ENCODE peak calls at places on chromosome 9, in seven cellular contexts. X is H1; T is lung; F is IMR-90; Q is keratinocyte; M is DND-41; P is CD8-positive, alpha-beta memory T cell. C is an unnamed sample.

GRCh38 chr9:14221558-14221957 is 92.4 kb downstream of the NFIB start:
- DNase-seq in T (no peak), X (no peak), M (no peak), F (peak), P (no peak), Q (peak), C (no peak)

GRCh38 chr9:28270156-28270555 is 696.9 kb upstream of the C9orf72 start:
- DNase-seq in F (no peak), P (no peak), Q (no peak), X (no peak), T (no peak), M (no peak), C (no peak)

GRCh38 chr9:108212179-108212578 is 643.6 kb downstream of the ACTL7B start:
- DNase-seq in Q (no peak), F (no peak), X (no peak), M (no peak), P (no peak), T (no peak), C (no peak)

GRCh38 chr9:37565661-37566618 is 10.2 kb downstream of the FBXO10 start:
- DNase-seq in X (no peak), F (no peak), M (no peak), Q (no peak), T (no peak), P (no peak), C (no peak)

GRCh38 chr9:70021026-70021571 is 22.5 kb upstream of the MAMDC2 start:
- DNase-seq in X (no peak), Q (peak), F (peak), T (no peak), P (no peak), M (no peak), C (peak)

GRCh38 chr9:79387091-79387490 is 184.7 kb upstream of the TLE4 start:
- DNase-seq in Q (no peak), F (peak), M (no peak), T (no peak), X (no peak), P (no peak), C (no peak)

GRCh38 chr9:21252727-21253547 is 13.1 kb upstream of the IFNA14 start:
- DNase-seq in Q (no peak), F (peak), T (peak), X (no peak), P (peak), M (peak), C (peak)

GRCh38 chr9:84554069-84554659 is 115.4 kb upstream of the NTRK2 start:
- DNase-seq in T (no peak), F (no peak), P (no peak), M (no peak), X (no peak), Q (no peak), C (no peak)

GRCh38 chr9:35695801-35696420 is 6.2 kb upstream of the TPM2 start:
- DNase-seq in M (no peak), X (no peak), T (no peak), F (peak), Q (no peak), P (no peak), C (no peak)

DNA sequence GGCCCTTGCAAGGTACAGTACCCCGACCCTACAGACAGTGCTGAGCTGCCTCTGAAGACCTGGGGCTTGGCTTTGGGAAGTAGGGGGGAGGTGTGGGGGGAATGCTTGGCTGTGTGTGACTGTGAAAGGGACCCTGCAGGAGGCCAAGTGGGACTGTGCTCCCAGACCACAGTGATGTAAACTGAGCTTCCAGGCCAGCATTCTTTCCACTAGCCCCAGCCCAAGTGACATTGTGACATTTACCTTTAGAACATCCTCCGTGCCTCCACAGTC is 31.2 kb downstream of the HMCN2 start:
- DNase-seq in P (no peak), F (no peak), X (no peak), M (no peak), T (no peak), Q (no peak), C (no peak)
- H3K27ac ChIP-seq in P (no peak), F (no peak), X (no peak), M (no peak), T (no peak), Q (no peak), C (no peak)

DNA sequence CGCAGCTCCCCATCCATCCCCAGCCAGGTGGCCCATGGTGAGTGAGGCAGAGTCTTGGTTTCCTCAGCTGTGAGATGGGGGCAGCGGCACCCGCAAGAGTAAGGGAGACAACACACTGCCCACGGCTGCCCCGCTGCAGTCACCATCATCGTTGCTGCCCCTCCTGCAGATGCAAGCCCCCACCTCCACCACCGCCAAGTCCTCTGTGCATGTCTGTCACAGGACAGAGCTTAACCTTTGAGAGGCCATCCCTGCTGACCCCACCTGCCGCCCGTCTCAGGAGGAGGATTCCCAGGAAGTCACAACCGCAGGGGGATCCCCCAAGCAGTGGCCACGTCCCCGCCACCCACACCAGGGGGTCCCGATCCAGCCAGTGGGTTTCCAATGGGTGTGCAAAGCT is 113.7 kb downstream of the VAV2 start:
- DNase-seq in M (no peak), T (no peak), F (no peak), Q (no peak), P (no peak), X (no peak), C (no peak)
- H3K27ac ChIP-seq in M (no peak), T (no peak), F (no peak), Q (no peak), P (no peak), X (no peak), C (no peak)

GRCh38 chr9:118336952-118337349 is 632.7 kb downstream of the TLR4 start:
- DNase-seq in M (no peak), F (no peak), X (no peak), T (no peak), Q (no peak), P (no peak), C (no peak)
- H3K27ac ChIP-seq in M (no peak), F (no peak), X (no peak), T (no peak), Q (no peak), P (no peak), C (no peak)

GRCh38 chr9:16002816-16003215 is 450.0 kb downstream of the CCDC171 start:
- DNase-seq in M (no peak), F (peak), X (no peak), T (no peak), P (no peak), Q (no peak), C (no peak)

GRCh38 chr9:16001856-16002255 is 449.0 kb downstream of the CCDC171 start:
- DNase-seq in X (no peak), M (no peak), F (peak), Q (no peak), T (no peak), P (no peak), C (no peak)

GRCh38 chr9:16000826-16001225 is 448.0 kb downstream of the CCDC171 start:
- DNase-seq in Q (no peak), X (no peak), P (no peak), M (no peak), T (no peak), F (peak), C (no peak)

GRCh38 chr9:16003785-16004184 is 450.9 kb downstream of the CCDC171 start:
- DNase-seq in M (no peak), Q (no peak), P (no peak), F (no peak), X (no peak), T (no peak), C (no peak)

GRCh38 chr9:15999422-16000339 is 446.8 kb downstream of the CCDC171 start:
- DNase-seq in T (no peak), P (no peak), Q (peak), F (peak), X (no peak), M (no peak), C (no peak)
- H3K27ac ChIP-seq in T (no peak), P (no peak), Q (no peak), F (peak), X (no peak), M (no peak), C (no peak)

DNA sequence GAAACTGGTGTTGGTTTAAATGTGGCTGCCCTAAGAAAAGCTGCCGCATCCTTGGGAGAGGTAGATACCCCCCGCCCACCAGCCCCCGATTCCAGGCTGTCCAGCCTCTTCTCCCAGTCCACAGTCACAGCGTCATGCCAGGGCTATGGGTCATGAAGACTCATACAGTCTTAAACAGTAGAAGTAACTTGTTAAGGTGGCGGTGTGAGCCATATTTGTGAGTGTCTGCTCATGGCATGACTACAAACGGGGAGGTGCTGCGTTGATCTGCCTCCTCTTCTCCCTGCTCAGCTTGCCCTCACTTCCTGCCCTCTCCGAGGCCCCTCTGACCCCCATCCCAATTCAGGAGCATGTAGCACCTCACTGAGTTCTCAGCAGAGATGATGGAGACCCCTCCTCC is 20.8 kb downstream of the FGD3 start:
- DNase-seq in T (no peak), X (no peak), M (no peak), P (no peak), Q (no peak), F (no peak), C (no peak)
- H3K27ac ChIP-seq in T (no peak), X (no peak), M (no peak), P (peak), Q (no peak), F (no peak), C (no peak)

GRCh38 chr9:2967779-2968178 is 123.9 kb upstream of the PUM3 start:
- DNase-seq in M (no peak), T (no peak), X (no peak), Q (peak), P (no peak), F (no peak), C (no peak)
- H3K27ac ChIP-seq in M (no peak), T (no peak), X (no peak), Q (no peak), P (no peak), F (no peak), C (no peak)

GRCh38 chr9:78023003-78023741 is 8.4 kb downstream of the GNAQ start:
- DNase-seq in P (no peak), X (no peak), F (peak), T (no peak), Q (no peak), M (no peak), C (no peak)

GRCh38 chr9:78026947-78027346 is 4.7 kb downstream of the GNAQ start:
- DNase-seq in M (no peak), F (peak), X (no peak), P (no peak), T (no peak), Q (no peak), C (no peak)

GRCh38 chr9:78025186-78025585 is 6.4 kb downstream of the GNAQ start:
- DNase-seq in T (no peak), M (no peak), X (no peak), F (no peak), P (no peak), Q (no peak), C (no peak)

GRCh38 chr9:78028926-78029325 is 2.7 kb downstream of the GNAQ start:
- DNase-seq in Q (no peak), M (no peak), F (no peak), X (no peak), P (no peak), T (no peak), C (no peak)

DNA sequence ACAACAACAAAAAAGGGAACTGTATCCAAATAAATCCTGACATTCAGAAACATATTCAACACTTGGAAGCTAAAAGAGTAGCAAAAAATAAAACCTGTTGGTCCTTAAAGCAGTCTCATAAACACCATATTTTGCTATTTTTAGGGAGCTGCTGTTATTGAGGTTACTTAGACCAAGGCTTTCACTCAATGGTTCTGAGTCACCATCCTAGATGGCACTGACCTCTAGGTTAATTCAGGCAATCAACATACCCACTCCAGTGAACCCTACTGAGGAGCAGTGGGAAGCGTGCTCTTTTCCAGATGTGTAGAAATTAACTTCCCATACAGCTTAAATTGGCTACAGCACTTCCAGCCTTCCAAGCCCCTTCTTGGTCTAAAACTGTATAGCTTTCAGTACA is 5.2 kb downstream of the GNAQ start:
- DNase-seq in F (no peak), P (no peak), T (no peak), M (no peak), Q (no peak), X (no peak), C (no peak)
- H3K27ac ChIP-seq in F (peak), P (no peak), T (no peak), M (no peak), Q (no peak), X (no peak), C (peak)

GRCh38 chr9:125888220-125888619 is 141.0 kb downstream of the PBX3 start:
- DNase-seq in X (no peak), M (no peak), Q (no peak), F (peak), T (no peak), P (no peak), C (no peak)
- H3K27ac ChIP-seq in X (no peak), M (no peak), Q (peak), F (no peak), T (no peak), P (no peak), C (no peak)

DNA sequence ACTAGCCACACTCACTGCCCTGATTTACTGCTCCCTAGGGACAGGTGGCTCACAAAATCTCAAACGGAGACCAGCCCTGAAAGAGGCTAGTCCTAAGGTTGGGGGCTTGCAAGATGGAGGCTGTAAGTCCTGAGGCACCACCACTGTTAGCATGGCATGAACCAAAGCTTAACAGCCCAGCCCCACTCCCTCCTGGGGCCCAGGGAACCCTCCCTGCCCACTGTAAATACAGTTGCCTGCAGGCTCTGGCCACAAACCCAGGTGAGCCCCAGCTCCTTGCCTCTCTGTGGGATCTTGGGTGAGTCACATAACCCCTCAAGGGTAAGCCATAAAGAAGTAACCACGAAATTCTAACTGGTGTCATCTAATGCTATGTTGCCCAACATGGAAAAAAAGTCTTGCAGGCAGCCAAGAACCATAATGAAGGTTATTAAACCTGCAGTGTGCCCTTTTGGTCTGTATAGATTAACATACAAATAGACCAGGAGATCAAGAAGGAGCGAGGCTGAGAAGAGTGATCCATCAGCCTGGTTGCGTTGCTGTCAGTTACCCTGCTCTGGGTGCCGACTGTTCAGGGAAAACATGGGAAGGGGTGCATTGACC is 1.7 kb upstream of the POMT1 start:
- DNase-seq in F (peak), P (peak), M (peak), X (no peak), Q (peak), T (no peak), C (no peak)
- H3K27ac ChIP-seq in F (no peak), P (peak), M (peak), X (no peak), Q (peak), T (no peak), C (no peak)

DNA sequence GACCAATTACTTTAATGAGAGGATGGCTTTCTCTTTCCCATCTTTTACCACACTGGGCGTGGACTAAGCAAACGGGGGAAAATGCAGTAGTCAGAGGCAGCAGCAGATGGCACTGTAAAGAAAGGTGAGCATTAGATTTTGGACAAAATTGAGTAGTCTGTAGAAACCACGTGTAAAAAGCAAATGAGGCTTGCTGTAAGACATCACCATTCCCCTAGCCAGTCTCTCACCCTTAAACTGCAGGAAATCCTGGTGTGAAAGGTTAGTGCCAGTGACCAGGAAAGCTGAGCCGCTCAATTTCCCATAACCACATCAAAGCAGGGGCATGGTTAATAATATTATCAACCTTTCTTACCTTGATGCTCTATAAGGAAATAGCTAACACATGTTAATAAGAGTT is 31.8 kb downstream of the SPATA31C2 start:
- DNase-seq in X (no peak), M (peak), T (no peak), P (no peak), F (peak), Q (no peak), C (no peak)
- H3K27ac ChIP-seq in X (no peak), M (no peak), T (no peak), P (no peak), F (no peak), Q (no peak), C (no peak)